ENCODE peak calls at places on chromosomes 4 and X, in eight cellular contexts. One of them, this sample, is unnamed.

GRCh38 chrX:138925330-138925729 is 213.8 kb upstream of the FGF13 start:
- DNase-seq in sigmoid colon: no peak
- DNase-seq in transverse colon: no peak
- DNase-seq in lower leg skin: no peak
- DNase-seq in A549: peak; percentile 44
- DNase-seq in gastrocnemius medialis: peak; percentile 56
- DNase-seq in adrenal gland: peak; percentile 31
- DNase-seq in body of pancreas: no peak
- DNase-seq in this sample: no peak

GRCh38 chr4:10079951-10080873 is 36.4 kb downstream of the WDR1 start:
- DNase-seq in adrenal gland: no peak
- DNase-seq in gastrocnemius medialis: peak; percentile 1
- DNase-seq in lower leg skin: peak; percentile 78
- DNase-seq in body of pancreas: peak; percentile 3
- DNase-seq in sigmoid colon: peak; percentile 62
- DNase-seq in A549: no peak
- DNase-seq in transverse colon: no peak
- DNase-seq in this sample: peak; percentile 15

GRCh38 chrX:153736871-153737441 is 12.3 kb downstream of the ABCD1 start:
- DNase-seq in adrenal gland: no peak
- DNase-seq in lower leg skin: no peak
- DNase-seq in body of pancreas: no peak
- DNase-seq in sigmoid colon: no peak
- DNase-seq in transverse colon: no peak
- DNase-seq in A549: no peak
- DNase-seq in gastrocnemius medialis: no peak
- DNase-seq in this sample: no peak

GRCh38 chr4:169124661-169125060 is 114.6 kb upstream of the CBR4 start:
- DNase-seq in gastrocnemius medialis: no peak
- DNase-seq in lower leg skin: no peak
- DNase-seq in transverse colon: no peak
- DNase-seq in adrenal gland: no peak
- DNase-seq in A549: no peak
- DNase-seq in body of pancreas: no peak
- DNase-seq in sigmoid colon: no peak
- DNase-seq in this sample: no peak

GRCh38 chrX:65985922-65986588 is 53.8 kb downstream of the VSIG4 start:
- DNase-seq in transverse colon: peak; percentile 12
- DNase-seq in body of pancreas: peak; percentile 26
- DNase-seq in gastrocnemius medialis: no peak
- DNase-seq in sigmoid colon: no peak
- DNase-seq in lower leg skin: no peak
- DNase-seq in adrenal gland: peak; percentile 27
- DNase-seq in A549: peak; percentile 50
- DNase-seq in this sample: peak; percentile 12

GRCh38 chr4:8317474-8317873 is 47.9 kb downstream of the HTRA3 start:
- DNase-seq in lower leg skin: peak; percentile 40
- DNase-seq in body of pancreas: no peak
- DNase-seq in adrenal gland: no peak
- DNase-seq in gastrocnemius medialis: no peak
- DNase-seq in sigmoid colon: peak; percentile 18
- DNase-seq in A549: no peak
- DNase-seq in transverse colon: no peak
- DNase-seq in this sample: no peak

GRCh38 chr4:88054909-88055308 is 47.5 kb downstream of the PKD2 start:
- DNase-seq in sigmoid colon: no peak
- DNase-seq in gastrocnemius medialis: no peak
- DNase-seq in transverse colon: peak; percentile 37
- DNase-seq in body of pancreas: peak; percentile 18
- DNase-seq in lower leg skin: no peak
- DNase-seq in A549: peak; percentile 72
- DNase-seq in adrenal gland: peak; percentile 26
- DNase-seq in this sample: no peak

GRCh38 chr4:3010577-3010976 is 47.2 kb downstream of the GRK4 start:
- DNase-seq in A549: no peak
- DNase-seq in sigmoid colon: no peak
- DNase-seq in adrenal gland: no peak
- DNase-seq in lower leg skin: no peak
- DNase-seq in transverse colon: no peak
- DNase-seq in gastrocnemius medialis: no peak
- DNase-seq in body of pancreas: no peak
- DNase-seq in this sample: no peak

GRCh38 chrX:101957174-101957573 is 25.3 kb upstream of the ZMAT1 start:
- DNase-seq in adrenal gland: no peak
- DNase-seq in A549: no peak
- DNase-seq in sigmoid colon: no peak
- DNase-seq in transverse colon: no peak
- DNase-seq in lower leg skin: no peak
- DNase-seq in body of pancreas: no peak
- DNase-seq in gastrocnemius medialis: no peak
- DNase-seq in this sample: no peak

DNA sequence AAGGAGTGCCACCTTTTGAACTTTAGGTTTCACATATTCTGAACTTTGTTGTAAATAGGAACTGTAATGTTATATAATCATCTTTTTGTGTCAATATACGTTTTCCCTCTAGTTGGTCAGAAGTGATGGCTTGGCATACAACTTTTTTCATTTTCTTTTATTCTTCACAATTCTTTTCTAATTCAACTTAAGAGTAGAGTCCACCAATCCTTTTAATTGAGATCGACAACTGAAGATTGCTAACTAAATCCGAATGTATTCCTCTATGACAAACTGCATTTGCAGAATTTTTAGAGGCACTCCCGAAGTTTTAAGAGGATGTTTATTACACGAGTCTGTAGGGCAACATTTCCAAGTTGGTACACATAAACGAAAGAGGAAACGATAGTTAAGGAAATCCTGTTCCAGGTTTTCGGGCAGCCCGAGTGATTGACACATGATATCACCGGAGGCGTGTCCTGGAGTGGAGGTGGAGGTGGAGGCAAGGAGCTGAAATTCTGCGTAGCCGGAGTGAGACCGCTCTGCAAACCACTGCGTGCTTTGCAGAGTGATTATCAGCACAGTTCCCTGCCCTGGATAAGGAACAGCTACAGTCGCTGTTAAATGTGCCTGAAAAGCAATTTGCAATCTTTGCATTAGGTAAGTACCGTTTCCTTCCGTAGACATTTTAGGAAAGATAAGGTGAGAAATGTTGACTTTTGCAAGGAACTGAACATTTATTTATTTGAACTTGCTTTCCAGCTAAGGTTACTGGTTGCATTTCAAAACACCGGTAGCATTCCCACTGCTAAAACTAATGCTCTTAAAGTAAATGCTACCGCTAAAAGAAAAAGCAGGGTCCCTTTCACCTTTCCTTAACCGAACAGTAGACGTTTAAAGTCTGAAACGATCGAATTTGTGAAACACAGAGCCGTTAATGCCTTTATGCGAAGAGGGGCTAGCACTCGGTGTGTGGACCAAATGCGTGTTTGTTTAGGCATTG is at the start of gene SPRY1:
- DNase-seq in A549: peak; percentile 85
- DNase-seq in adrenal gland: peak; percentile 90
- DNase-seq in gastrocnemius medialis: peak; percentile 87
- DNase-seq in body of pancreas: peak; percentile 94
- DNase-seq in sigmoid colon: peak; percentile 94
- DNase-seq in transverse colon: peak; percentile 93
- DNase-seq in lower leg skin: peak; percentile 97
- DNase-seq in this sample: peak; percentile 89
- TF ChIP-seq POLR2A in A549: no peak
- TF ChIP-seq POLR2A in adrenal gland: peak; percentile 85
- TF ChIP-seq POLR2A in gastrocnemius medialis: peak; percentile 88
- TF ChIP-seq POLR2A in body of pancreas: peak; percentile 49
- TF ChIP-seq POLR2A in sigmoid colon: peak; percentile 62
- TF ChIP-seq POLR2A in transverse colon: peak; percentile 85
- TF ChIP-seq POLR2A in lower leg skin: no peak
- TF ChIP-seq POLR2A in this sample: peak; percentile 78

GRCh38 chr4:128524311-128524710 is 236.7 kb upstream of the PGRMC2 start:
- DNase-seq in transverse colon: peak; percentile 62
- DNase-seq in A549: peak; percentile 88
- DNase-seq in gastrocnemius medialis: no peak
- DNase-seq in body of pancreas: no peak
- DNase-seq in lower leg skin: peak; percentile 85
- DNase-seq in sigmoid colon: no peak
- DNase-seq in adrenal gland: peak; percentile 49
- DNase-seq in this sample: peak; percentile 36
- TF ChIP-seq POLR2A in transverse colon: no peak
- TF ChIP-seq POLR2A in A549: peak; percentile 13
- TF ChIP-seq POLR2A in gastrocnemius medialis: no peak
- TF ChIP-seq POLR2A in body of pancreas: no peak
- TF ChIP-seq POLR2A in lower leg skin: no peak
- TF ChIP-seq POLR2A in sigmoid colon: no peak
- TF ChIP-seq POLR2A in adrenal gland: no peak
- TF ChIP-seq POLR2A in this sample: no peak

DNA sequence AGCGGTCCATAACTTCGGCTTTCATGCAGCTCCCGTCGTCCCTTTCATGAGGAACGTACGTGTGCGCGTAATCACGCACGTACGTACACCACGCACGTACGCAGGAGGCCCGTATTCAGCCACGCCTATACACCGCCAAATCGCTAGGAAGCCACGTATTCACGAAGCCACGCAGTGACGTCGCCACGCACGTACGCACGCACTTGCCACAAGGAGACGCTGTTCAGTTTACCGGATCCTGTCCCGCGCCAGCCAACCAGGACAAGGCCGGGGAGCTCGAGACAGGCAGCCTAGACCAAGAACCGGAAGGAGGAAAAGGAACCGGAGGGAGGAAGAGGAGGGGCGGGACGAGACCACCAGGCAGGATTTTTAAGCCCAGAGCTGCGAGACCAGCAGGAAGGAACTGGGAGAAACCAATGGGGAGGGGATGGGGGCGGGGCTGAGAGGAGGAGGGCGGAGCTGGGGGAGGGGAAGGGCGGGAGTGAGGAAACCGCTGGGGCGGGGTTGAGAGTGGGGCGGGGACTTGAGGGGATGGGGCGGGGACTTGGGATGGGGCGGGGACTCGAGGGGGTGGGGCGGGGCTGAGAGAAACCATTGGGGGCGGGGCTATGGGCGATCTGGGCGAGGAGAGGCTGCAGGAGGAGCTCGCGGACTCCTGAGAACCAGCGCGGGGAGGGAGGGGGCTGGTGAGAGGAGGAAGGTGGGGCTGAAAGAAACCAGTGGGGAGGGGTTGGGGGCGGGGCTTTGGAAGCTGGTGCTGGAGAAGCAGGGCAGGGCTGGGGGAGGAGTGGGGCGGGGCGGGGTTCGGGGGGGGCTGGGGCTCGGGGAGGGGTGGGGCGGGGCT is at the start of gene EOLA2:
- DNase-seq in transverse colon: peak; percentile 94
- DNase-seq in lower leg skin: peak; percentile 99
- DNase-seq in A549: peak; percentile 99
- DNase-seq in body of pancreas: peak; percentile 95
- DNase-seq in sigmoid colon: peak; percentile 98
- DNase-seq in gastrocnemius medialis: peak; percentile 92
- DNase-seq in adrenal gland: peak; percentile 96
- DNase-seq in this sample: peak; percentile 93
- TF ChIP-seq POLR2A in transverse colon: peak; percentile 32
- TF ChIP-seq POLR2A in lower leg skin: no peak
- TF ChIP-seq POLR2A in A549: peak; percentile 38
- TF ChIP-seq POLR2A in body of pancreas: peak; percentile 68
- TF ChIP-seq POLR2A in sigmoid colon: no peak
- TF ChIP-seq POLR2A in gastrocnemius medialis: peak; percentile 55
- TF ChIP-seq POLR2A in adrenal gland: peak; percentile 81
- TF ChIP-seq POLR2A in this sample: peak; percentile 33

DNA sequence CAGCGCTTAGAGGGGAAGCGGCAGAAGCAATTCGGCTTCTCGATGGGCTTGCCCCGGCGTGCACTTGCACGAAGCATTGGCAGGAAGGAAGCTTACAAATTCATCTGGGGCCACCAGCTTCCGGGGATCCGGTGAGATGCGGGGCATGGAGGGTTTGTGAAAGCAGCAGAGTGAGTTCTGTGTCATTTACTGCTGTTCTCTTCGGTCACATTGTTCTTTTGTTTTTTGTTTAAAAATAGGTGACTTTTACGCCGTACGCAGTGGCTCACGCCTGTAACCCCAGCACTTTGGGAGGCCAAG is 47.0 kb downstream of the ASMT start:
- DNase-seq in A549: no peak
- DNase-seq in adrenal gland: no peak
- DNase-seq in lower leg skin: peak; percentile 75
- DNase-seq in body of pancreas: no peak
- DNase-seq in transverse colon: no peak
- DNase-seq in sigmoid colon: no peak
- DNase-seq in gastrocnemius medialis: no peak
- DNase-seq in this sample: no peak
- TF ChIP-seq POLR2A in A549: no peak
- TF ChIP-seq POLR2A in adrenal gland: no peak
- TF ChIP-seq POLR2A in lower leg skin: no peak
- TF ChIP-seq POLR2A in body of pancreas: no peak
- TF ChIP-seq POLR2A in transverse colon: no peak
- TF ChIP-seq POLR2A in sigmoid colon: no peak
- TF ChIP-seq POLR2A in gastrocnemius medialis: no peak
- TF ChIP-seq POLR2A in this sample: no peak

GRCh38 chr4:145316961-145317360 is 136.6 kb upstream of the OTUD4 start:
- DNase-seq in gastrocnemius medialis: no peak
- DNase-seq in sigmoid colon: no peak
- DNase-seq in adrenal gland: no peak
- DNase-seq in lower leg skin: no peak
- DNase-seq in A549: no peak
- DNase-seq in transverse colon: no peak
- DNase-seq in body of pancreas: no peak
- DNase-seq in this sample: no peak
- TF ChIP-seq POLR2A in gastrocnemius medialis: no peak
- TF ChIP-seq POLR2A in sigmoid colon: no peak
- TF ChIP-seq POLR2A in adrenal gland: no peak
- TF ChIP-seq POLR2A in lower leg skin: no peak
- TF ChIP-seq POLR2A in A549: no peak
- TF ChIP-seq POLR2A in transverse colon: no peak
- TF ChIP-seq POLR2A in body of pancreas: no peak
- TF ChIP-seq POLR2A in this sample: no peak

DNA sequence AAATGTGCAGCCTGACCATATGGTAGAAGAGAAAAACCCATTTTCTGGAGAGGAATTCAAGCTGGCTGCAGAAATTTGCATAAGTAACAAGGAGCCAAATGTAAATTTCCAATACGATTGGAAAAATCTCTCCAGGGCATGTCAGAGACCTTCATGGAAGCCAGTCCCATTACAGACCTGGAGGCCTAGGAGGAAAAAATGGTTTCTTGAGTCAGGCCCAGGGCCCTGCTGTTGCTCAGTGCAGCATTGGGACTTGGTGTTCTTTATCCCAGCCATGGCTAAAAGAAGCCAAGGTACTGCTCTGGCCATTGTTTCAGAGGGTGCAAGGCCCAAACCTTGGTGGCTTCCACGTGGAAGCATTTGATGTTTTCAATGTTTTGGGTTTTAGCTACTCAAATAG is 70.6 kb downstream of the MAGEC2 start:
- DNase-seq in sigmoid colon: no peak
- DNase-seq in A549: no peak
- DNase-seq in gastrocnemius medialis: no peak
- DNase-seq in transverse colon: no peak
- DNase-seq in lower leg skin: no peak
- DNase-seq in body of pancreas: no peak
- DNase-seq in adrenal gland: no peak
- DNase-seq in this sample: no peak
- TF ChIP-seq POLR2A in sigmoid colon: no peak
- TF ChIP-seq POLR2A in A549: no peak
- TF ChIP-seq POLR2A in gastrocnemius medialis: no peak
- TF ChIP-seq POLR2A in transverse colon: no peak
- TF ChIP-seq POLR2A in lower leg skin: no peak
- TF ChIP-seq POLR2A in body of pancreas: no peak
- TF ChIP-seq POLR2A in adrenal gland: no peak
- TF ChIP-seq POLR2A in this sample: no peak

GRCh38 chr4:68460085-68460484 is 12.8 kb downstream of the TMPRSS11E start:
- DNase-seq in lower leg skin: no peak
- DNase-seq in adrenal gland: no peak
- DNase-seq in gastrocnemius medialis: no peak
- DNase-seq in transverse colon: no peak
- DNase-seq in body of pancreas: no peak
- DNase-seq in A549: no peak
- DNase-seq in sigmoid colon: no peak
- DNase-seq in this sample: no peak
- TF ChIP-seq POLR2A in lower leg skin: no peak
- TF ChIP-seq POLR2A in adrenal gland: no peak
- TF ChIP-seq POLR2A in gastrocnemius medialis: no peak
- TF ChIP-seq POLR2A in transverse colon: no peak
- TF ChIP-seq POLR2A in body of pancreas: no peak
- TF ChIP-seq POLR2A in A549: no peak
- TF ChIP-seq POLR2A in sigmoid colon: no peak
- TF ChIP-seq POLR2A in this sample: no peak